ENCODE peak calls at places on chromosomes 6 and 20, in seven cellular contexts. U, A, V, W, C, O and F are unnamed samples.

GRCh38 chr20:55354700-55355099 is 650.6 kb downstream of the CBLN4 start:
- DNase-seq in U (no peak), O (no peak), C (no peak), V (no peak), W (no peak), A (no peak), F (no peak)

GRCh38 chr20:44402391-44403193 is 47.1 kb downstream of the HNF4A start:
- DNase-seq in C (no peak), A (no peak), V (no peak), U (no peak), O (peak), W (peak), F (no peak)

GRCh38 chr6:391559-392440 is at the start of gene IRF4:
- DNase-seq in V (no peak), W (no peak), O (no peak), C (no peak), A (peak), U (peak), F (no peak)

GRCh38 chr20:47412073-47412472 is 55.6 kb upstream of the ZMYND8 start:
- DNase-seq in O (no peak), A (no peak), V (no peak), U (no peak), W (no peak), C (no peak), F (no peak)

GRCh38 chr6:138987643-138988468 is at the start of gene REPS1:
- DNase-seq in C (peak), U (peak), V (peak), O (peak), W (peak), A (peak), F (peak)

GRCh38 chr6:11430036-11430435 is 107.5 kb upstream of the TMEM170B start:
- DNase-seq in V (no peak), U (no peak), A (no peak), C (no peak), O (no peak), W (peak), F (no peak)

GRCh38 chr20:8331740-8332412 is 199.8 kb downstream of the PLCB1 start:
- DNase-seq in C (no peak), V (no peak), O (no peak), W (no peak), A (no peak), U (no peak), F (no peak)

GRCh38 chr20:3797592-3798404 is 1.7 kb downstream of the CDC25B start:
- DNase-seq in U (no peak), V (no peak), O (peak), C (peak), W (peak), A (no peak), F (peak)

GRCh38 chr20:32792316-32792715 is 27.4 kb upstream of the MAPRE1 start:
- DNase-seq in O (peak), C (no peak), V (no peak), A (peak), W (peak), U (no peak), F (no peak)

GRCh38 chr6:134372603-134373281 is 54.8 kb upstream of the SGK1 start:
- DNase-seq in C (no peak), O (no peak), A (no peak), W (peak), U (no peak), V (no peak), F (no peak)

GRCh38 chr6:85459224-85459901 is 9.5 kb downstream of the NT5E start:
- DNase-seq in C (no peak), V (no peak), A (no peak), U (no peak), W (peak), O (peak), F (no peak)

GRCh38 chr6:143543435-143543834 is 31.9 kb upstream of the FUCA2 start:
- DNase-seq in V (no peak), U (no peak), A (no peak), W (no peak), C (no peak), O (no peak), F (no peak)

GRCh38 chr6:126724821-126725220 is 384.9 kb downstream of the CENPW start:
- DNase-seq in C (no peak), W (no peak), O (no peak), U (no peak), V (no peak), A (no peak), F (no peak)

GRCh38 chr6:136365781-136366354 is 76.2 kb upstream of the BCLAF1 start:
- DNase-seq in U (no peak), V (peak), A (no peak), W (no peak), C (no peak), O (no peak), F (no peak)

GRCh38 chr6:128144320-128144719 is 243.5 kb upstream of the THEMIS start:
- DNase-seq in U (no peak), O (no peak), V (no peak), A (no peak), C (no peak), W (no peak), F (no peak)

GRCh38 chr6:153028963-153029362 is 26.5 kb upstream of the MTRF1L start:
- DNase-seq in W (no peak), V (no peak), A (no peak), O (no peak), C (no peak), U (no peak), F (no peak)

GRCh38 chr6:39088331-39088730 is 26.7 kb downstream of the SAYSD1 start:
- DNase-seq in A (peak), U (no peak), C (no peak), O (peak), V (peak), W (peak), F (no peak)

GRCh38 chr6:13733178-13733851 is 21.7 kb upstream of the RANBP9 start:
- DNase-seq in C (peak), O (peak), U (no peak), V (no peak), A (no peak), W (peak), F (peak)

GRCh38 chr20:54284928-54285704 is 77.2 kb downstream of the PFDN4 start:
- DNase-seq in C (no peak), W (no peak), V (no peak), A (no peak), O (peak), U (no peak), F (no peak)

GRCh38 chr6:117515326-117515725 is 32.9 kb downstream of the DCBLD1 start:
- DNase-seq in U (no peak), W (no peak), C (no peak), A (no peak), V (no peak), O (no peak), F (no peak)

GRCh38 chr6:123953920-123954319 is 150.3 kb downstream of the NKAIN2 start:
- DNase-seq in A (no peak), O (no peak), U (no peak), C (no peak), W (no peak), V (no peak), F (no peak)

GRCh38 chr6:149031545-149032317 is 284.9 kb downstream of the UST start:
- DNase-seq in A (no peak), C (no peak), U (no peak), W (peak), V (no peak), O (peak), F (no peak)